ENCODE peak calls at places on chromosomes 6 and 20, in six cellular contexts. I, X, M, W, C and A are unnamed samples.

GRCh38 chr6:593139-593906 is 63.6 kb downstream of the HUS1B start:
- DNase-seq in M (peak), X (peak), W (peak), C (peak), I (peak), A (peak)

GRCh38 chr6:14734416-14735340 is 511.2 kb upstream of the JARID2 start:
- DNase-seq in I (peak), X (no peak), M (peak), W (peak), C (no peak), A (no peak)

GRCh38 chr6:21842875-21843274 is 249.3 kb downstream of the SOX4 start:
- DNase-seq in W (no peak), I (no peak), X (no peak), C (no peak), M (no peak), A (peak)

GRCh38 chr20:4780245-4780644 is 58.5 kb downstream of the PRND start:
- DNase-seq in W (no peak), C (no peak), M (no peak), X (no peak), I (no peak), A (no peak)

GRCh38 chr20:41249371-41249770 is 68.2 kb downstream of the ZHX3 start:
- DNase-seq in X (peak), I (peak), M (peak), W (peak), C (no peak), A (no peak)

GRCh38 chr20:24166127-24166389 is 177.5 kb upstream of the GGTLC1 start:
- DNase-seq in C (no peak), M (no peak), I (no peak), W (no peak), X (no peak), A (no peak)

GRCh38 chr6:82095091-82095490 is 152.5 kb downstream of the IBTK start:
- DNase-seq in X (no peak), I (no peak), C (no peak), M (no peak), W (no peak), A (no peak)

GRCh38 chr6:30325150-30325872 is 1.4 kb upstream of the TRIM39 start:
- DNase-seq in I (peak), W (peak), C (no peak), X (peak), M (peak), A (peak)

GRCh38 chr20:63309261-63310071 is 16.5 kb downstream of the COL20A1 start:
- DNase-seq in M (peak), W (peak), C (peak), X (peak), I (peak), A (peak)

GRCh38 chr6:3585320-3585935 is 128.6 kb upstream of the SLC22A23 start:
- DNase-seq in I (peak), W (no peak), X (no peak), M (peak), C (no peak), A (no peak)

GRCh38 chr6:69072796-69073195 is 437.7 kb downstream of the ADGRB3 start:
- DNase-seq in M (no peak), X (no peak), I (no peak), W (no peak), C (no peak), A (no peak)

GRCh38 chr6:25312034-25312620 is 33.0 kb downstream of the CARMIL1 start:
- DNase-seq in I (peak), M (peak), C (no peak), W (no peak), X (no peak), A (no peak)

GRCh38 chr6:28903686-28904085 is 20.1 kb downstream of the TRIM27 start:
- DNase-seq in X (no peak), M (no peak), I (peak), W (no peak), C (no peak), A (no peak)

GRCh38 chr6:103122766-103123601 is 1729.5 kb downstream of the GRIK2 start:
- DNase-seq in W (peak), M (peak), I (peak), C (peak), X (peak), A (peak)

GRCh38 chr6:52664991-52665686 is 5.8 kb upstream of the TMEM14A start:
- DNase-seq in I (peak), C (no peak), M (no peak), X (no peak), W (no peak), A (no peak)

GRCh38 chr6:143210420-143210819 is 149.7 kb downstream of the AIG1 start:
- DNase-seq in C (no peak), W (no peak), M (no peak), X (no peak), I (no peak), A (no peak)

GRCh38 chr20:48295445-48295903 is 510.2 kb upstream of the SULF2 start:
- DNase-seq in I (peak), X (peak), M (peak), C (peak), W (no peak), A (peak)
- TF ChIP-seq CTCF in I (peak), X (peak), M (peak), C (no peak), W (no peak), A (peak)

DNA sequence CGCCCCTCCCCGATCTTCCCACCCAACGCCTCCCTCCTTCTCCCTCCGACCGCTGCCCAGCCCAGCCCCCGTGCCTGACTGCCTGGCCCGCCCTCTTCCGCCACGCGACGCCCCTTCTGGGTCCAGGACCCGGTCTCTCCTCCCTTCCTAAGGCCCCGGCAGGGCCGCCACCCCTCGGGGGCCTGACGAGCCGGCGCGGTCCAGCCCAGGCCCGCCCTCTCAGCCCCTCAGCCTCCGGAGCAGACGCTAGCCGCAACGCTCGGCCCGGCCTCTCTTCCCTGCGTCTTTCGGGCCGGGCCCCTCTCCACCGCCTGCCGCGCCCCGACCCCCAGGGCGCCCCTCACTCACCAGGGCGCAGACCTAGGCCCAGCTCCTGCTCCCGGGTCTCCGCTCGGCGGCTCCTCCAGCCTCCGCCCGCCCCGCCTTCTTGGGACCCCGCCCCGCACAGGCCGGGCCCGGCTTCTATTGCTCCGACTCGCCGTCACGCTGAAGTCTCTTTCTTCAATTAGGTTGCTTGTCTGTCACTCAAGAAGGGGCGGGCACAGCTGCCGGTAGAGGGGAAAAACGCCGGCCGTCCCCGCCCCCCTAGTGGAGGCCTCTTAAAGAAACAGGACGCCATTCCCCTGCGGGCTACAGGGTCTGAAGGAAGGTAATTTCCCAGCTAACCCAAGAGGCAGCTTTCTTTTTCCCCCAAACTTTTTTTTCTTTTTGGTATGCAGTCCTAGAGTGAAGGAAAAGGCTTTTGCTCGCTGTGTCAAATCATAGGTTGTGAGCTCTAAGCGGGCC is at the start of gene ELMO2:
- DNase-seq in M (peak), X (peak), I (peak), W (peak), C (peak), A (peak)
- TF ChIP-seq CTCF in M (no peak), X (peak), I (no peak), W (no peak), C (peak), A (peak)

DNA sequence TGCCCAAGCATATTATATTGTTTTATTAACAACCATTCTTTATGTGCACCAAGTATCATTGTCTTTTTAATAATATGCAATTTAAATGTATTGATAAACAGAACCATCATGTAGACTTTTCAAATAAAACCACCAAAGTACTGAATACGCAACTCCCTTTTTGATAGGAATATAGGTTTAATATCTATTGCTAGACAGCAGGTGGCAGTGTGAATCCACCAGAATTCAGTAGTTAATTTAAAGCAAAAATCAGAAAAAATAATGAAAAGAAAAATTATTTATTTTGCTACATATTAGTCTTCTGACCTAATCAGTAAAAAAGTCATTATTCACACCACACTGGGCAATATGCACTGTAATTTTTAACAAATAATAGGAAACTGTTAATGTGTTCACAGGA is 143.7 kb downstream of the KLHL32 start:
- DNase-seq in W (no peak), X (no peak), C (peak), M (peak), I (peak), A (peak)
- TF ChIP-seq CTCF in W (peak), X (no peak), C (peak), M (peak), I (peak), A (peak)

GRCh38 chr6:130293800-130294199 is 71.0 kb upstream of the SAMD3 start:
- DNase-seq in M (peak), I (peak), C (peak), W (peak), X (no peak), A (peak)
- TF ChIP-seq CTCF in M (peak), I (peak), C (no peak), W (peak), X (no peak), A (no peak)

GRCh38 chr20:56897318-56897962 is 268.3 kb downstream of the TFAP2C start:
- DNase-seq in C (no peak), W (no peak), I (no peak), X (no peak), M (no peak), A (no peak)
- TF ChIP-seq CTCF in C (no peak), W (no peak), I (no peak), X (no peak), M (no peak), A (no peak)